ENCODE peak calls at places on chromosomes 5 and 9, in four cellular contexts. Z, G, J and H are unnamed samples. For H3K27me3, the result is how much of the 10 kb centered on the place peaks cover.

GRCh38 chr5:142780871-142781270 is 10.7 kb downstream of the ARHGAP26 start:
- DNase-seq in G (no peak), J (no peak), Z (no peak), H (no peak)

GRCh38 chr5:177303925-177304391 is 359 bp downstream of the PRELID1 start:
- DNase-seq in Z (no peak), J (no peak), G (no peak), H (no peak)

GRCh38 chr9:98091735-98092632 is 27.0 kb downstream of the TRIM14 start:
- DNase-seq in Z (no peak), G (no peak), J (no peak), H (no peak)

GRCh38 chr9:109801484-109801883 is 21.5 kb downstream of the PALM2AKAP2 start:
- DNase-seq in Z (no peak), J (no peak), G (no peak), H (no peak)

GRCh38 chr5:132405646-132406045 is 36.1 kb downstream of the SLC22A5 start:
- DNase-seq in Z (no peak), G (no peak), J (no peak), H (no peak)

GRCh38 chr5:74020488-74020887 is 394.5 kb downstream of the ARHGEF28 start:
- DNase-seq in Z (no peak), G (peak), J (no peak), H (peak)

GRCh38 chr9:124480621-124480981 is 26.6 kb downstream of the NR5A1 start:
- DNase-seq in Z (no peak), J (no peak), G (no peak), H (no peak)

GRCh38 chr5:84303315-84303714 is 81.4 kb downstream of the EDIL3 start:
- DNase-seq in G (no peak), Z (no peak), J (no peak), H (no peak)

GRCh38 chr5:162565-163337 is 28.5 kb upstream of the LRRC14B start:
- DNase-seq in Z (no peak), J (no peak), G (no peak), H (peak)

GRCh38 chr5:82222597-82223574 is 55.3 kb downstream of the RPS23 start:
- DNase-seq in G (no peak), Z (no peak), J (no peak), H (no peak)

GRCh38 chr5:97142521-97143254 is at the start of gene LIX1:
- DNase-seq in J (peak), Z (peak), G (no peak), H (no peak)

GRCh38 chr5:72228957-72229356 is 91.1 kb downstream of the MRPS27 start:
- DNase-seq in J (no peak), G (no peak), Z (no peak), H (no peak)

GRCh38 chr5:54159153-54159836 is 151.1 kb downstream of the ARL15 start:
- DNase-seq in Z (no peak), J (no peak), G (no peak), H (no peak)

GRCh38 chr5:77851229-77852067 is 75.3 kb upstream of the TBCA start:
- DNase-seq in Z (no peak), G (no peak), J (no peak), H (no peak)

GRCh38 chr5:10354048-10354872 is 765 bp downstream of the MARCHF6 start:
- DNase-seq in J (peak), G (peak), Z (peak), H (peak)

GRCh38 chr9:13759624-13760023 is 480.1 kb upstream of the MPDZ start:
- DNase-seq in J (no peak), Z (no peak), G (no peak), H (no peak)

GRCh38 chr5:80229902-80230255 is 26.0 kb downstream of the SERINC5 start:
- DNase-seq in J (no peak), G (no peak), Z (no peak), H (no peak)

GRCh38 chr5:61344187-61344944 is 12.3 kb downstream of the ZSWIM6 start:
- DNase-seq in J (no peak), Z (no peak), G (no peak), H (no peak)

GRCh38 chr5:115514220-115514619 is 30.4 kb downstream of the FEM1C start:
- DNase-seq in G (no peak), J (no peak), Z (no peak), H (no peak)

GRCh38 chr9:127715443-127716337 is at the start of the genes PTRH1 and TTC16:
- DNase-seq in Z (peak), G (peak), J (peak), H (peak)

GRCh38 chr9:86200599-86201162 is 58.8 kb downstream of the C9orf153 start:
- DNase-seq in G (no peak), Z (no peak), J (no peak), H (no peak)

GRCh38 chr5:136064510-136064909 is 35.7 kb downstream of the TGFBI start:
- DNase-seq in J (no peak), Z (no peak), G (no peak), H (no peak)

DNA sequence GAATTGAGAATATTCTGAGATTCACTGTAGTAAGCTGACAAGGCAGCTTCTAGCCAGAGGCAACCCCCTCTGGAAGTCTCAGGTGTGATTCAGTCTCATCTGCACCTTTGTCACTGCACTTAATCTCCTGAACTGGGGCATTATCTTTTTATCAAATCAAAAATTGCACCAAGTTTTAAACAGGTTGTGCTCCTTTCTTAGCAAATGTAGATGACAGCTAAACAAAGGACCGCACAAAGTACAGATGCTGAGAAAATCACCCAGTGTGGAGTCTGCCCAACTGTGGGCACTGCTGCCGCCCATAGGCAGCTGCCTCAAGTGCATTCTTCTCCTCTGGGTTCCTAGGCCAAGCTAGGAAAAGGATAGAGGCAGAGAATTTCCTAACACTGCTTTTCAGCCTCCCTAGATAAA is 51.1 kb downstream of the STARD4 start:
- DNase-seq in Z (no peak), G (no peak), J (no peak), H (no peak)
- TF ChIP-seq CTCF in Z (no peak), G (peak), J (no peak), H (peak)

DNA sequence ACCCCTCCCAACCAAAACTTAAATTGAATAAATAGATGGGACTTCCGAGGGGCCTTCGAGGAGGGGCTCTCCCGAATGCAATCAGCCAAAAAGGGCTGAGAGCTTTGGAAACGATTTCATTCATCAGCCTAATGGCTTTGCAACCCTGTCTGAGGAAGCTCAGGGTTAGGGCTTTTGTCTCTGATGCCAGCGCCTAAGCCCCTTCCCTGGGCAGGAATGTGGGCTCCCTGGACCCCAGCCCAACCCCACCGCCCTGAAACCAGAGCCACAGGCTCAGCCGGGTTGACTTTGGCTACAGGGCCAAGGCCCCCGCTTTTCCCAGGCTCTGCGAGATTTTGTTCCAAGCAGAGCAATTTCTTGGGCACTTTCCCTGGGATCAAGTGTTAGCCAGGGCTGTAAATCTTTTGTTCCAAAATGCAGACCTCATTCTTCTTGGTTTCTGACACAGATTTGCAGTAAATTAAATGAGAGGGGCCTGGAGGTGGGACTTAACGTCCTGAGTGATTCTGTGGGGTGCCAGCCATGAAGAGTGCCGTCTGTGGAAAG is 29.1 kb downstream of the LHX3 start:
- DNase-seq in Z (no peak), J (no peak), G (no peak), H (no peak)
- H3K27me3 ChIP-seq in Z (under half), J (under half), G (half or more), H (under half)

GRCh38 chr5:92548351-92548750 is 1032.7 kb downstream of the NR2F1-AS1 start:
- DNase-seq in J (no peak), Z (no peak), G (peak), H (no peak)
- TF ChIP-seq CTCF in J (no peak), Z (no peak), G (no peak), H (no peak)

GRCh38 chr9:85117831-85118230 is 448.3 kb downstream of the NTRK2 start:
- DNase-seq in Z (no peak), J (no peak), G (no peak), H (no peak)
- H3K27me3 ChIP-seq in Z (under half), J (under half), G (under half), H (under half)

GRCh38 chr9:111719541-111719940 is 58.1 kb downstream of the GNG10 start:
- DNase-seq in G (no peak), J (no peak), Z (no peak), H (no peak)

GRCh38 chr9:111715471-111715870 is 54.1 kb downstream of the GNG10 start:
- DNase-seq in G (no peak), J (no peak), Z (no peak), H (no peak)

DNA sequence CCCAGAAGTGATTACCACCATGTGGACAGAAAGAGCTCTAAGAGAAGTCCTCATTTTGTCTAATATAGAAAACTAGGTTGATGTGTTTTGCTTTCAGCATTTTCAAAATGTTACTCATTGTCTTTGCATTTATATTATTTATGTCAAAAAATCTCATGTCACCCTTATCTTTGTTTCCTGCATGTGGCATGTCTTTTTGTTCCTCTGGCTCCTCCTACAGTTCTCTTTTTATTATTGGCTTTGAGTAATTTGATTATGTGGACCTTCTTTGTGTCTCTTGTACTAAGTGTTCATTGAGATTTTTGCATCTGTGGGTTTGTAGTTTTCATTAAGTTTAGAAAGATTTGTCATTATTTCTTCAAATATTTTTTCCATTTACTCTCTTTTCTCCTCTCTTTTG is 58.8 kb downstream of the GNG10 start:
- DNase-seq in Z (no peak), G (no peak), J (no peak), H (no peak)
- TF ChIP-seq CTCF in Z (no peak), G (no peak), J (no peak), H (peak)

GRCh38 chr5:168995024-168995423 is 305.9 kb downstream of the SLIT3 start:
- DNase-seq in Z (no peak), G (no peak), J (no peak), H (no peak)

GRCh38 chr5:168989731-168990505 is 311.0 kb downstream of the SLIT3 start:
- DNase-seq in J (no peak), G (no peak), Z (no peak), H (no peak)

GRCh38 chr5:168992687-168993086 is 308.3 kb downstream of the SLIT3 start:
- DNase-seq in J (no peak), G (no peak), Z (no peak), H (no peak)

GRCh38 chr5:168991311-168991710 is 309.6 kb downstream of the SLIT3 start:
- DNase-seq in G (no peak), Z (no peak), J (no peak), H (no peak)

GRCh38 chr5:168991991-168992390 is 308.9 kb downstream of the SLIT3 start:
- DNase-seq in J (no peak), Z (no peak), G (no peak), H (no peak)
- H3K27me3 ChIP-seq in J (under half), Z (under half), G (under half), H (under half)

DNA sequence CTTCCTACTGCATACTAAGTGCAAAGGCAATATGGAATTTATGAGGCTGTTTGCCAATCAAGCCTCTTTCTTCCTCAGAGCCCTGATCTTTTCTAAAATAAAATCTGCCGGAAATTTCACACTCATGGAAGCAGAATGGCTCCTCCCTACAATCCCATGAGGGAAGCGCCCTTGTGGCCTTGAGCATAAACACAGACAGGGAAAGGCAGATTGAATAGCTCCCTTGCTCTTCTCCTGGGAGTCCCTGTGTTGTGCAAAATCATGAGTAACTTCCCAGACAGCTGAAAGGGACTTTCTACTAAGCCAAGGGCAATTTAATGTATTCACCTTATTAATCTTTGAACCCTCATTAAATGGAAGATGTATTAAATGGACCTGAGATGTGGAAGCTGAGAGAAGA is 226.1 kb upstream of the PIK3R1 start:
- DNase-seq in G (no peak), J (peak), Z (no peak), H (no peak)
- TF ChIP-seq CTCF in G (no peak), J (no peak), Z (no peak), H (no peak)